ENCODE peak calls at places on chromosomes 6 and 20, in six cellular contexts. I is H1, H is GM12878, S is HepG2, F is HCT116, G is K562. A is an unnamed sample.

GRCh38 chr6:68777956-68778355 is 142.9 kb downstream of the ADGRB3 start:
- DNase-seq in I (no peak), H (no peak), S (no peak), F (no peak), G (no peak), A (no peak)

GRCh38 chr6:31086788-31087440 is 25.5 kb downstream of the C6orf15 start:
- DNase-seq in I (no peak), H (no peak), S (no peak), F (no peak), G (no peak), A (no peak)

GRCh38 chr6:423799-424345 is 32.3 kb downstream of the IRF4 start:
- DNase-seq in I (no peak), H (no peak), S (no peak), F (no peak), G (no peak), A (no peak)

GRCh38 chr6:52423448-52423847 is 3.3 kb downstream of the EFHC1 start:
- DNase-seq in I (no peak), H (no peak), S (no peak), F (no peak), G (no peak), A (no peak)

GRCh38 chr6:12851123-12851695 is 134.6 kb downstream of the PHACTR1 start:
- DNase-seq in I (no peak), H (no peak), S (no peak), F (no peak), G (no peak), A (peak)

GRCh38 chr20:31652917-31653385 is 15.2 kb downstream of the COX4I2 start:
- DNase-seq in I (no peak), H (no peak), S (no peak), F (no peak), G (no peak), A (no peak)

GRCh38 chr6:14209005-14209404 is 91.4 kb downstream of the CD83 start:
- DNase-seq in I (no peak), H (no peak), S (no peak), F (no peak), G (no peak), A (no peak)

GRCh38 chr6:164569503-164569902 is 739.9 kb downstream of the C6orf118 start:
- DNase-seq in I (no peak), H (no peak), S (no peak), F (no peak), G (no peak), A (peak)

GRCh38 chr6:147506704-147507114 is 1.8 kb upstream of the SAMD5 start:
- DNase-seq in I (no peak), H (no peak), S (peak), F (no peak), G (peak), A (no peak)

GRCh38 chr6:161644521-161644920 is 370.7 kb upstream of the AGPAT4 start:
- DNase-seq in I (no peak), H (no peak), S (no peak), F (no peak), G (no peak), A (no peak)

DNA sequence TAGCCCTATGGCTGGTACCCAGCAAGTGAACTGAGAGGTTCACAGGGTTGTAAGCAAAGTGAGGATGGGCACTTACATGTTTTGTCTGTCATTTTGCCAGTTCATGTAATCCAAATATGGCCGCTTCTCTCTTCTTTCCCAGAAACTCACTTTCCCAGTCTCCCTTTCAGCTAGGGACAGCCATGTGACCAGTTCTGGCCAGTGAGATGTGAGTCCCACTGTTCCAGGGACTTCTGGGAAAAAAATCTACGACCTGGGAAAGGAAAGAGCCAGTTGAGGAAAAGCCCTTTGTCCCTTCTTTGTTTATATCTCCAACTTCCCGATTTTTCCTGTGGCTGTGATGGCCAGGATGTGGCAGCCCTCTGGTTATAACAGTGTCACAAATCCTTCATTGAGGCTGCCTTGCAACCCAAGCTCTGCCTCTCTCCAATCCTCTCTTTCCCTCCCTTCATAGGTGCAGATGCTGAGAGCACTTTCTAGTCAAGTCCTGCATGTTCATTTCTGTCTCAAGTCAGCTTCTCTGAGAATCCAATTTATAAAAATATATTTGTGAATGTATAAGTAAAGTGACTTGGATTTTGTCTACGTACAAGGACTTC is 148.6 kb upstream of the ZFP64 start:
- DNase-seq in I (no peak), H (no peak), S (peak), F (no peak), G (peak), A (no peak)
- TF ChIP-seq ZNF274 in I (no peak), H (no peak), S (no peak), F (no peak), G (no peak), A (no peak)

DNA sequence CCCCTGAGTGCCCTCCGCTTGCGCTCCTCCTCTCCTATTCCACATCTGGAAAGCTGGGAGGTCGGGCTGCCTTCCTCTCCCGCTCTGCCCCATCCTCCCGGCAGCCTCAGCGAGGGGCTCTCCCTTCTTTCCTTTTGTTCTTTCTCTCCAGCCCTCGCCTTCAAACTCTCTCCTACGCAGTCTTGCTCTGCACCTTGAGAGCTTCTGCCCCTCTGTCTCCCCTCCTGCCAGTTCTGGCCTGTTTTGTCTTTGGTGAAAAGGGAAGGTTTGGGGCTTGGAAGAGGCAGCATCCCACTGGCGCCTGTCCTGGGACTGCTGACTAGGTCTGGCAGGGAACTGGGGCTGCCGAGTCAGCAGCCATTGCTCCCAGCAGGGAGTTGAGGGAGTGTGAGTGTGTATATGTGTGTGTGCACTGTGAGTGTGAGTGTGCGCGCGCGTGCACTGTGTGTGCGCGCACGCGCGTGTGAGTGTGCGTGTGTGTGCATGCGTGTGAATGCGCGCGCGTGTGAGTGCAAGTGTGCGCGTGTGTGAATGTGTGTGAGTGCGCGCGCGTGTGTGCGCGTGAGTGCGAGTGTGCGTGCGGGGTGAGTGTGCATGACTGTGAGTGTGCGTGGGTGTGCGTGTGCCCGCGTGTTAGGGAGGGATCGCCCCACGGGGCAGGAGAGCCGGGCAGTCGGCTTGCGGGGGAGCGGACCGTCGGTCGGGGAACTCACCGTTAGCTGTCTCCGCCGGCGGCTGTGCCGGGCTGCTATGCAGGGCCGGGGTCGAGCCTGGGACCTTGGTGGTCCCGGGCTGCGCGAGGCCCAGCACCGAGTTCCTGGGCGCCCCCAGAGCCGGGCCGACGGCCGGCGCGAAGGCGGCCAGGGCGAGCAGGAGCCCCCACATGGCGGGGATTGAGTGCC is 488 bp downstream of the CPXM1 start:
- DNase-seq in I (no peak), H (no peak), S (no peak), F (no peak), G (no peak), A (no peak)
- TF ChIP-seq ZNF274 in I (no peak), H (no peak), S (no peak), F (no peak), G (no peak), A (no peak)

DNA sequence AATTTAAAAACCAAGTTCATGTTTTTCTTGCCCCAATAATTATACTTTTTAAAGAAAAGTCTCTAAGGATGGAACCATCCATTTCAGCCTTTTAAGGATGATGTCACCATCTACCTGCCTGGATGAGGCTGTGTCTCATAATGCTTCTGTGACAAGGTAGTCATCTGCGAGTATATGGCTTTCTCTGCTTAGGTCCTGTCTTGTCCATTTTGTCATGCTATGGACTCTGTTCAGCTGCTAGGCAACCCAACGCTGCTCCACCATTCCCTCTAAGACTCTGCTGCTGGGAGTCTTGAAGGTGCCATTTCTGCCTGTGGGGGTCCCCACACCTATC is 459.8 kb upstream of the RUNX2 start:
- DNase-seq in I (no peak), H (no peak), S (no peak), F (no peak), G (no peak), A (no peak)
- TF ChIP-seq ZNF274 in I (no peak), H (no peak), S (no peak), F (no peak), G (no peak), A (no peak)

DNA sequence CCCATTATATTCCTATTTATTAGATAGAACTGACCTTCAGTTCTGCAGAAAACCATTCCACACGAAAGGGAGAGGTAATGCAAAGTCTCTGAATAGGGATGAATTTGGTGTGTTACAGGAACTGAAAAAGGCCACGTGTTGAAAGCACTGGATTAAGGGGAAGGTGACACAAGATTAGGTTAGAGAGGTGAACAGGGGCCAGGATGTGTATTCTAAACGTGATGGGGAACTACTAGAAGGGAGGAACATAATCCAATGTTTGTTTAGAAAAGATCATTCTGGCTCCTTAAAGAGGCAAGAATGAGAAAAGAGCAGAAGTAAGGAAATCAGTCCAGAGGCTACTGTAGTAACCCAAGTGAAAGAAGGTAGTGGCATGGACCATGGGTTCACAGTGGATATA is 6.3 kb upstream of the ZKSCAN8 start:
- DNase-seq in I (no peak), H (no peak), S (no peak), F (no peak), G (no peak), A (no peak)
- TF ChIP-seq ZNF274 in I (no peak), H (no peak), S (no peak), F (no peak), G (no peak), A (no peak)

GRCh38 chr20:10367921-10368701 is 65.9 kb downstream of the MKKS start:
- DNase-seq in I (no peak), H (no peak), S (peak), F (no peak), G (no peak), A (no peak)

GRCh38 chr20:10368702-10369041 is 65.3 kb downstream of the MKKS start:
- DNase-seq in I (no peak), H (no peak), S (no peak), F (no peak), G (no peak), A (no peak)

GRCh38 chr20:10370091-10370887 is 63.7 kb downstream of the MKKS start:
- DNase-seq in I (no peak), H (no peak), S (peak), F (no peak), G (no peak), A (no peak)

GRCh38 chr20:10371467-10371866 is 62.6 kb downstream of the MKKS start:
- DNase-seq in I (no peak), H (no peak), S (no peak), F (no peak), G (no peak), A (no peak)

GRCh38 chr20:10369723-10370090 is 64.3 kb downstream of the MKKS start:
- DNase-seq in I (no peak), H (no peak), S (no peak), F (no peak), G (no peak), A (no peak)
- TF ChIP-seq ZNF274 in I (no peak), H (no peak), S (no peak), F (no peak), G (no peak), A (no peak)

DNA sequence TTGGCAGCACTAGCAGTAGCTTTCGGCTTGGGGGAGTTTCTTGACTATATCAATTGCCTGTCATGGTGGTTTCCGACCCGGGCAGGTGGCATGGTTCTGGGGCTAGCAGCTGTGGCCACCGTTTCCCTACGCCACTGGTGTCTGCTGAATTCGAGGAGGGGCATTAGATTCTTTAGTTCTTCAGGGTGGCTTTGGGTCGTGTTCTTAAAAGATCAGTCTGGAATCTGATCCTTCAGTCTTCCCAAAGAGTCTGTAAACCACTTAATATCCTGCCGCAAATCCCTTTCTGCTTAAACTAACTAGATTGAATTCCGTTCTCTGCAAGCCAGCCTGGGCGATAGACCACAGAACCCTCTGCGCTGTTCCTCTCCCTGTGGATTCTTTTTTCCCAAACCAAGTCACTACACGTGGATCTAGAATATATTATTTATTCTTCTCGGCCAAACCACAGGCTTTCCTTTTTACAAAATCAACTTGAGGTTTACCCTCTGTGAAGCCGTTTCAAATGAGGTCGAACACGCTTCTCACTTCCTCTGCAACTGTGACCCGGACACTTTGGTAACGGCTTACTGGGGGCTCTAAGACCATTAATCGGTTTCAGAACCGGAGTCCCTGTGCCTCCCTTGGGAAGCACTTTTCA is 55.4 kb upstream of the FOXC1 start:
- DNase-seq in I (no peak), H (peak), S (no peak), F (no peak), G (no peak), A (no peak)
- TF ChIP-seq ZNF274 in I (no peak), H (no peak), S (no peak), F (no peak), G (no peak), A (no peak)

GRCh38 chr6:126890055-126890454 is 228.4 kb upstream of the RSPO3 start:
- DNase-seq in I (no peak), H (no peak), S (no peak), F (no peak), G (peak), A (no peak)
- TF ChIP-seq ZNF274 in I (no peak), H (no peak), S (no peak), F (no peak), G (no peak), A (no peak)

DNA sequence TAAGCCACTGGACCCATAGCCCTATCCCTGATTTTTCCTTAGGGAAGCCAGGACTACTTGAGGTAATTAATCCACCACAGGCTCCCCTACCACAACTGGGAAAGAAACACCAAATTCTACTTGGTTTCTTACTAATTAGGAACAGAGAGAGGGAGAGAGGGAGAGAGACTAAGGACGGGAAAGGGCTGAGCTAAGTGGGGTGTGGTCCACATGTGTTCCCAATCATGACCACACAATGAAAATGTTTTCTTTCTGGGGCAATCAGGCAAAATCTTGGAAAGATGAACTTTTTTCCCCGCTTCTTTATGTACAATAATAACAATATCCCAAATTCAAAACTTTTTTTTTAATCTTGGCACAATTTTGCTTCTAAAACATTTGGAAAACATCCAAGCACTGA is 734.5 kb downstream of the MAFB start:
- DNase-seq in I (no peak), H (no peak), S (no peak), F (no peak), G (no peak), A (no peak)
- TF ChIP-seq ZNF274 in I (no peak), H (no peak), S (no peak), F (no peak), G (no peak), A (no peak)

A was measured in NT2/D1.